ENCODE peak calls at places on chromosomes 7 and 10, in nine cellular contexts. One of them, this sample, is unnamed.

GRCh38 chr7:24545215-24545614 is 28.0 kb upstream of the PALS2 start:
- DNase-seq in hypothalamus: no peak
- DNase-seq in iris pigment epithelial cell: no peak
- DNase-seq in NCI-H2081: no peak
- DNase-seq in activated T-cell treated with anti-CD3 and anti-CD28 coated beads for 1 hour: no peak
- DNase-seq in erythroblast: no peak
- DNase-seq in transverse colon: no peak
- DNase-seq in CD8-positive, alpha-beta T cell: no peak
- DNase-seq in left ventricle myocardium inferior: no peak
- DNase-seq in this sample: no peak

GRCh38 chr7:127619681-127620405 is 1.9 kb upstream of the PAX4 start:
- DNase-seq in hypothalamus: no peak
- DNase-seq in iris pigment epithelial cell: no peak
- DNase-seq in NCI-H2081: no peak
- DNase-seq in activated T-cell treated with anti-CD3 and anti-CD28 coated beads for 1 hour: no peak
- DNase-seq in erythroblast: no peak
- DNase-seq in transverse colon: no peak
- DNase-seq in CD8-positive, alpha-beta T cell: no peak
- DNase-seq in left ventricle myocardium inferior: no peak
- DNase-seq in this sample: no peak

GRCh38 chr10:7891634-7892033 is 73.3 kb downstream of the TAF3 start:
- DNase-seq in hypothalamus: no peak
- DNase-seq in iris pigment epithelial cell: peak
- DNase-seq in NCI-H2081: no peak
- DNase-seq in activated T-cell treated with anti-CD3 and anti-CD28 coated beads for 1 hour: no peak
- DNase-seq in erythroblast: no peak
- DNase-seq in transverse colon: no peak
- DNase-seq in CD8-positive, alpha-beta T cell: no peak
- DNase-seq in left ventricle myocardium inferior: no peak
- DNase-seq in this sample: no peak

GRCh38 chr7:41679566-41679965 is 23.3 kb downstream of the INHBA start:
- DNase-seq in hypothalamus: no peak
- DNase-seq in iris pigment epithelial cell: peak
- DNase-seq in NCI-H2081: no peak
- DNase-seq in activated T-cell treated with anti-CD3 and anti-CD28 coated beads for 1 hour: no peak
- DNase-seq in erythroblast: no peak
- DNase-seq in transverse colon: no peak
- DNase-seq in CD8-positive, alpha-beta T cell: no peak
- DNase-seq in left ventricle myocardium inferior: no peak
- DNase-seq in this sample: no peak

GRCh38 chr7:137564677-137565076 is 221.1 kb upstream of the PTN start:
- DNase-seq in hypothalamus: no peak
- DNase-seq in iris pigment epithelial cell: no peak
- DNase-seq in NCI-H2081: no peak
- DNase-seq in activated T-cell treated with anti-CD3 and anti-CD28 coated beads for 1 hour: no peak
- DNase-seq in erythroblast: no peak
- DNase-seq in transverse colon: no peak
- DNase-seq in CD8-positive, alpha-beta T cell: no peak
- DNase-seq in left ventricle myocardium inferior: no peak
- DNase-seq in this sample: no peak

GRCh38 chr7:52283399-52283798 is 752.0 kb upstream of the POM121L12 start:
- DNase-seq in hypothalamus: no peak
- DNase-seq in iris pigment epithelial cell: no peak
- DNase-seq in NCI-H2081: no peak
- DNase-seq in activated T-cell treated with anti-CD3 and anti-CD28 coated beads for 1 hour: no peak
- DNase-seq in erythroblast: no peak
- DNase-seq in transverse colon: no peak
- DNase-seq in CD8-positive, alpha-beta T cell: no peak
- DNase-seq in left ventricle myocardium inferior: no peak
- DNase-seq in this sample: no peak

GRCh38 chr10:11411926-11412545 is 199.4 kb downstream of the USP6NL start:
- DNase-seq in hypothalamus: no peak
- DNase-seq in iris pigment epithelial cell: no peak
- DNase-seq in NCI-H2081: no peak
- DNase-seq in activated T-cell treated with anti-CD3 and anti-CD28 coated beads for 1 hour: no peak
- DNase-seq in erythroblast: peak
- DNase-seq in transverse colon: no peak
- DNase-seq in CD8-positive, alpha-beta T cell: no peak
- DNase-seq in left ventricle myocardium inferior: no peak
- DNase-seq in this sample: no peak

GRCh38 chr7:139431010-139431409 is 52.5 kb downstream of the KLRG2 start:
- DNase-seq in hypothalamus: no peak
- DNase-seq in iris pigment epithelial cell: no peak
- DNase-seq in NCI-H2081: no peak
- DNase-seq in activated T-cell treated with anti-CD3 and anti-CD28 coated beads for 1 hour: no peak
- DNase-seq in erythroblast: no peak
- DNase-seq in transverse colon: no peak
- DNase-seq in CD8-positive, alpha-beta T cell: no peak
- DNase-seq in left ventricle myocardium inferior: no peak
- DNase-seq in this sample: no peak

GRCh38 chr10:124083047-124083739 is 10.2 kb downstream of the CHST15 start:
- DNase-seq in hypothalamus: no peak
- DNase-seq in iris pigment epithelial cell: no peak
- DNase-seq in NCI-H2081: no peak
- DNase-seq in activated T-cell treated with anti-CD3 and anti-CD28 coated beads for 1 hour: no peak
- DNase-seq in erythroblast: no peak
- DNase-seq in transverse colon: no peak
- DNase-seq in CD8-positive, alpha-beta T cell: no peak
- DNase-seq in left ventricle myocardium inferior: no peak
- DNase-seq in this sample: no peak

GRCh38 chr7:64868469-64868868 is 34.6 kb upstream of the ZNF273 start:
- DNase-seq in hypothalamus: no peak
- DNase-seq in iris pigment epithelial cell: no peak
- DNase-seq in NCI-H2081: no peak
- DNase-seq in activated T-cell treated with anti-CD3 and anti-CD28 coated beads for 1 hour: no peak
- DNase-seq in erythroblast: no peak
- DNase-seq in transverse colon: no peak
- DNase-seq in CD8-positive, alpha-beta T cell: no peak
- DNase-seq in left ventricle myocardium inferior: no peak
- DNase-seq in this sample: no peak

GRCh38 chr7:90584420-90584819 is 11.7 kb upstream of the CDK14 start:
- DNase-seq in hypothalamus: no peak
- DNase-seq in iris pigment epithelial cell: no peak
- DNase-seq in NCI-H2081: no peak
- DNase-seq in activated T-cell treated with anti-CD3 and anti-CD28 coated beads for 1 hour: no peak
- DNase-seq in erythroblast: no peak
- DNase-seq in transverse colon: no peak
- DNase-seq in CD8-positive, alpha-beta T cell: no peak
- DNase-seq in left ventricle myocardium inferior: no peak
- DNase-seq in this sample: no peak

GRCh38 chr10:124224331-124225028 is 131.1 kb upstream of the CHST15 start:
- DNase-seq in hypothalamus: no peak
- DNase-seq in iris pigment epithelial cell: no peak
- DNase-seq in NCI-H2081: no peak
- DNase-seq in activated T-cell treated with anti-CD3 and anti-CD28 coated beads for 1 hour: no peak
- DNase-seq in erythroblast: no peak
- DNase-seq in transverse colon: no peak
- DNase-seq in CD8-positive, alpha-beta T cell: no peak
- DNase-seq in left ventricle myocardium inferior: no peak
- DNase-seq in this sample: no peak

GRCh38 chr10:17353568-17353967 is 100.8 kb downstream of the ST8SIA6 start:
- DNase-seq in hypothalamus: no peak
- DNase-seq in iris pigment epithelial cell: peak
- DNase-seq in NCI-H2081: no peak
- DNase-seq in activated T-cell treated with anti-CD3 and anti-CD28 coated beads for 1 hour: no peak
- DNase-seq in erythroblast: no peak
- DNase-seq in transverse colon: no peak
- DNase-seq in CD8-positive, alpha-beta T cell: no peak
- DNase-seq in left ventricle myocardium inferior: no peak
- DNase-seq in this sample: no peak

GRCh38 chr7:130993671-130994365 is 259.8 kb upstream of the KLF14 start:
- DNase-seq in hypothalamus: no peak
- DNase-seq in iris pigment epithelial cell: no peak
- DNase-seq in NCI-H2081: no peak
- DNase-seq in activated T-cell treated with anti-CD3 and anti-CD28 coated beads for 1 hour: no peak
- DNase-seq in erythroblast: no peak
- DNase-seq in transverse colon: no peak
- DNase-seq in CD8-positive, alpha-beta T cell: no peak
- DNase-seq in left ventricle myocardium inferior: no peak
- DNase-seq in this sample: no peak

GRCh38 chr10:34384363-34384762 is 430.7 kb downstream of the PARD3 start:
- DNase-seq in hypothalamus: no peak
- DNase-seq in iris pigment epithelial cell: no peak
- DNase-seq in NCI-H2081: peak
- DNase-seq in activated T-cell treated with anti-CD3 and anti-CD28 coated beads for 1 hour: no peak
- DNase-seq in erythroblast: no peak
- DNase-seq in transverse colon: no peak
- DNase-seq in CD8-positive, alpha-beta T cell: no peak
- DNase-seq in left ventricle myocardium inferior: no peak
- DNase-seq in this sample: no peak

GRCh38 chr7:138891446-138891810 is 89.8 kb downstream of the KIAA1549 start:
- DNase-seq in hypothalamus: no peak
- DNase-seq in iris pigment epithelial cell: peak
- DNase-seq in NCI-H2081: no peak
- DNase-seq in activated T-cell treated with anti-CD3 and anti-CD28 coated beads for 1 hour: no peak
- DNase-seq in erythroblast: no peak
- DNase-seq in transverse colon: no peak
- DNase-seq in CD8-positive, alpha-beta T cell: no peak
- DNase-seq in left ventricle myocardium inferior: no peak
- DNase-seq in this sample: no peak

GRCh38 chr10:133140417-133141143 is 19.4 kb upstream of the KNDC1 start:
- DNase-seq in hypothalamus: no peak
- DNase-seq in iris pigment epithelial cell: no peak
- DNase-seq in NCI-H2081: no peak
- DNase-seq in activated T-cell treated with anti-CD3 and anti-CD28 coated beads for 1 hour: no peak
- DNase-seq in erythroblast: no peak
- DNase-seq in transverse colon: no peak
- DNase-seq in CD8-positive, alpha-beta T cell: no peak
- DNase-seq in left ventricle myocardium inferior: no peak
- DNase-seq in this sample: no peak

GRCh38 chr10:51643734-51644133 is 55.7 kb downstream of the CSTF2T start:
- DNase-seq in hypothalamus: no peak
- DNase-seq in iris pigment epithelial cell: no peak
- DNase-seq in NCI-H2081: no peak
- DNase-seq in activated T-cell treated with anti-CD3 and anti-CD28 coated beads for 1 hour: no peak
- DNase-seq in erythroblast: no peak
- DNase-seq in transverse colon: no peak
- DNase-seq in CD8-positive, alpha-beta T cell: no peak
- DNase-seq in left ventricle myocardium inferior: no peak
- DNase-seq in this sample: no peak

GRCh38 chr10:12941966-12942365 is 59.5 kb downstream of the CCDC3 start:
- DNase-seq in hypothalamus: no peak
- DNase-seq in iris pigment epithelial cell: no peak
- DNase-seq in NCI-H2081: no peak
- DNase-seq in activated T-cell treated with anti-CD3 and anti-CD28 coated beads for 1 hour: no peak
- DNase-seq in erythroblast: no peak
- DNase-seq in transverse colon: no peak
- DNase-seq in CD8-positive, alpha-beta T cell: no peak
- DNase-seq in left ventricle myocardium inferior: no peak
- DNase-seq in this sample: no peak

GRCh38 chr7:18526368-18526878 is 30.9 kb downstream of the HDAC9 start:
- DNase-seq in hypothalamus: no peak
- DNase-seq in iris pigment epithelial cell: no peak
- DNase-seq in NCI-H2081: no peak
- DNase-seq in activated T-cell treated with anti-CD3 and anti-CD28 coated beads for 1 hour: no peak
- DNase-seq in erythroblast: no peak
- DNase-seq in transverse colon: no peak
- DNase-seq in CD8-positive, alpha-beta T cell: no peak
- DNase-seq in left ventricle myocardium inferior: no peak
- DNase-seq in this sample: no peak

GRCh38 chr10:68957654-68958053 is 1.7 kb downstream of the DDX21 start:
- DNase-seq in hypothalamus: no peak
- DNase-seq in iris pigment epithelial cell: peak
- DNase-seq in NCI-H2081: no peak
- DNase-seq in activated T-cell treated with anti-CD3 and anti-CD28 coated beads for 1 hour: no peak
- DNase-seq in erythroblast: no peak
- DNase-seq in transverse colon: no peak
- DNase-seq in CD8-positive, alpha-beta T cell: no peak
- DNase-seq in left ventricle myocardium inferior: no peak
- DNase-seq in this sample: no peak

GRCh38 chr10:78042058-78042751 is 8.5 kb downstream of the RPS24 start:
- DNase-seq in hypothalamus: no peak
- DNase-seq in iris pigment epithelial cell: no peak
- DNase-seq in NCI-H2081: no peak
- DNase-seq in activated T-cell treated with anti-CD3 and anti-CD28 coated beads for 1 hour: no peak
- DNase-seq in erythroblast: no peak
- DNase-seq in transverse colon: no peak
- DNase-seq in CD8-positive, alpha-beta T cell: no peak
- DNase-seq in left ventricle myocardium inferior: no peak
- DNase-seq in this sample: no peak

GRCh38 chr10:95183132-95183450 is 10.9 kb upstream of the ACSM6 start:
- DNase-seq in hypothalamus: no peak
- DNase-seq in iris pigment epithelial cell: peak
- DNase-seq in NCI-H2081: no peak
- DNase-seq in activated T-cell treated with anti-CD3 and anti-CD28 coated beads for 1 hour: no peak
- DNase-seq in erythroblast: peak
- DNase-seq in transverse colon: no peak
- DNase-seq in CD8-positive, alpha-beta T cell: no peak
- DNase-seq in left ventricle myocardium inferior: no peak
- DNase-seq in this sample: no peak

GRCh38 chr7:21902240-21902639 is 43.5 kb downstream of the CDCA7L start:
- DNase-seq in hypothalamus: no peak
- DNase-seq in iris pigment epithelial cell: peak
- DNase-seq in NCI-H2081: no peak
- DNase-seq in activated T-cell treated with anti-CD3 and anti-CD28 coated beads for 1 hour: no peak
- DNase-seq in erythroblast: no peak
- DNase-seq in transverse colon: no peak
- DNase-seq in CD8-positive, alpha-beta T cell: no peak
- DNase-seq in left ventricle myocardium inferior: no peak
- DNase-seq in this sample: no peak

GRCh38 chr7:20343211-20343610 is 12.5 kb downstream of the ITGB8 start:
- DNase-seq in hypothalamus: no peak
- DNase-seq in iris pigment epithelial cell: no peak
- DNase-seq in NCI-H2081: no peak
- DNase-seq in activated T-cell treated with anti-CD3 and anti-CD28 coated beads for 1 hour: no peak
- DNase-seq in erythroblast: no peak
- DNase-seq in transverse colon: no peak
- DNase-seq in CD8-positive, alpha-beta T cell: no peak
- DNase-seq in left ventricle myocardium inferior: no peak
- DNase-seq in this sample: no peak

GRCh38 chr7:22885824-22886255 is 63.2 kb upstream of the TOMM7 start:
- DNase-seq in hypothalamus: no peak
- DNase-seq in iris pigment epithelial cell: no peak
- DNase-seq in NCI-H2081: peak
- DNase-seq in activated T-cell treated with anti-CD3 and anti-CD28 coated beads for 1 hour: peak
- DNase-seq in erythroblast: no peak
- DNase-seq in transverse colon: no peak
- DNase-seq in CD8-positive, alpha-beta T cell: peak
- DNase-seq in left ventricle myocardium inferior: no peak
- DNase-seq in this sample: no peak

GRCh38 chr7:102967798-102968197 is 55.0 kb downstream of the LRRC17 start:
- DNase-seq in hypothalamus: no peak
- DNase-seq in iris pigment epithelial cell: peak
- DNase-seq in NCI-H2081: no peak
- DNase-seq in activated T-cell treated with anti-CD3 and anti-CD28 coated beads for 1 hour: no peak
- DNase-seq in erythroblast: no peak
- DNase-seq in transverse colon: no peak
- DNase-seq in CD8-positive, alpha-beta T cell: no peak
- DNase-seq in left ventricle myocardium inferior: no peak
- DNase-seq in this sample: no peak

GRCh38 chr10:52621635-52622079 is 150.9 kb downstream of the MBL2 start:
- DNase-seq in hypothalamus: no peak
- DNase-seq in iris pigment epithelial cell: peak
- DNase-seq in NCI-H2081: no peak
- DNase-seq in activated T-cell treated with anti-CD3 and anti-CD28 coated beads for 1 hour: no peak
- DNase-seq in erythroblast: no peak
- DNase-seq in transverse colon: no peak
- DNase-seq in CD8-positive, alpha-beta T cell: no peak
- DNase-seq in left ventricle myocardium inferior: no peak
- DNase-seq in this sample: no peak

GRCh38 chr7:75066521-75066920 is 7.1 kb downstream of the RCC1L start:
- DNase-seq in hypothalamus: no peak
- DNase-seq in iris pigment epithelial cell: no peak
- DNase-seq in NCI-H2081: no peak
- DNase-seq in activated T-cell treated with anti-CD3 and anti-CD28 coated beads for 1 hour: no peak
- DNase-seq in erythroblast: no peak
- DNase-seq in transverse colon: no peak
- DNase-seq in CD8-positive, alpha-beta T cell: no peak
- DNase-seq in left ventricle myocardium inferior: no peak
- DNase-seq in this sample: no peak

GRCh38 chr7:45890902-45891461 is 2.7 kb downstream of the IGFBP1 start:
- DNase-seq in hypothalamus: no peak
- DNase-seq in iris pigment epithelial cell: peak
- DNase-seq in NCI-H2081: peak
- DNase-seq in activated T-cell treated with anti-CD3 and anti-CD28 coated beads for 1 hour: no peak
- DNase-seq in erythroblast: no peak
- DNase-seq in transverse colon: no peak
- DNase-seq in CD8-positive, alpha-beta T cell: no peak
- DNase-seq in left ventricle myocardium inferior: no peak
- DNase-seq in this sample: no peak

GRCh38 chr7:74193054-74193453 is 16.8 kb upstream of the LAT2 start:
- DNase-seq in hypothalamus: no peak
- DNase-seq in iris pigment epithelial cell: no peak
- DNase-seq in NCI-H2081: no peak
- DNase-seq in activated T-cell treated with anti-CD3 and anti-CD28 coated beads for 1 hour: no peak
- DNase-seq in erythroblast: no peak
- DNase-seq in transverse colon: no peak
- DNase-seq in CD8-positive, alpha-beta T cell: no peak
- DNase-seq in left ventricle myocardium inferior: no peak
- DNase-seq in this sample: no peak

This sample was measured in heart right ventricle.